ENCODE peak calls at places on chromosomes 1 and 21, in six cellular contexts. X is testis, C is lung, O is neural progenitor cell, W is uterus, K is Peyer's patch. V is an unnamed sample. For H3K4me1 and H3K27me3, the result is how much of the 10 kb centered on the place peaks cover.

GRCh38 chr1:211734791-211735190 is 59.4 kb upstream of the NEK2 start:
- DNase-seq in X (no peak), C (peak), O (no peak), W (no peak), K (no peak), V (peak)

GRCh38 chr1:199223936-199224335 is 585.1 kb downstream of the PTPRC start:
- DNase-seq in X (no peak), C (no peak), O (no peak), W (no peak), K (no peak), V (no peak)

GRCh38 chr1:222911866-222912265 is 97.0 kb downstream of the DISP1 start:
- DNase-seq in X (no peak), C (no peak), O (no peak), W (no peak), K (no peak), V (no peak)

GRCh38 chr1:41599912-41600311 is 115.4 kb upstream of the EDN2 start:
- DNase-seq in X (no peak), C (no peak), O (no peak), W (no peak), K (no peak), V (no peak)

GRCh38 chr21:44084496-44085241 is 22.5 kb upstream of the PWP2 start:
- DNase-seq in X (peak), C (no peak), O (no peak), W (no peak), K (peak), V (no peak)

GRCh38 chr21:35779690-35780570 is 280.4 kb downstream of the SETD4 start:
- DNase-seq in X (peak), C (no peak), O (no peak), W (no peak), K (no peak), V (no peak)

GRCh38 chr1:35810096-35810860 is 2.5 kb downstream of the AGO4 start:
- DNase-seq in X (no peak), C (no peak), O (no peak), W (no peak), K (no peak), V (no peak)

GRCh38 chr1:2350911-2351655 is 40.3 kb downstream of the MORN1 start:
- DNase-seq in X (no peak), C (no peak), O (no peak), W (no peak), K (no peak), V (no peak)

DNA sequence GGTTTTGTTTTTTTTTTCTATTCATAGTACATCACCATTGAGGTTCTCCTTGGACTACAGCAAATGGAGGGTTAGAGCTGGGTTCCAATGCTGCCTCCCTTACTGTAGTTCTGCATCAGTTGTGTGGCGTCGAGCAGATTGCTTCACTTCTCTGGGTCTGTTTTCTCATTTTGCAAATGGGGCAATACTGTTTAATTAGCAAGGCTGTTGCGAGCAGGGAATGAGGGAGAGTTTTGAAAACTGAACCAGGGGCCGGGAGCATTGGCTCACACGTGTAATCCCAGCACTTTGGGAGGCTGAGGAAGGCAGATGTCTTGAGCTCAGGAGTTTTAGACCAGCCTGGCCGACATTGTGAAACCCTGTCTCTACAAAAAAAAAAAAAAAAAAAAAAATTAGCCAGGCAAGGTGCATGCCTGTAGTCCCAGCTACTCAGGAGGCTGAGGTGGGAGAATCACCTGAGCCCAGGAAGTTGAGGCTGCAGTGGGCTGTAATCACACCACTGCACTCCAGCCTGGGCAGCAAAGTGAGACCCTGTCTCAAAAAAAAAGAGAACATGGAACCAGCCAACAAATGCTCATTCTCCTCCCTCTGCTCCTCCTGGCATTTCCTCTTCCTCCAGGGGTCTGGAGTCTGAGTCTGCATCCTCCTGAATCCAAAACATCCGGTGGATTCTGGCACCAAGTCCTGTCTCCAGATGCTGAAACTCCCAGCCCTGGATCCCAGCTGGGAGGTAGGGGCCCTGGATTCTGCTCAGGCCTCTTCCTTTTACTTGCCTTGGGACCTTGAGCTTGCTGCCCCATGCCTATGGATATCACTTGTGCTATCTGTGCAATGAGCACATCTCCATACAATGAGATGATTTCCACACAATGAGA is 3.7 kb upstream of the PLOD1 start:
- DNase-seq in X (no peak), C (no peak), O (no peak), W (no peak), K (no peak), V (no peak)
- H3K4me1 ChIP-seq in X (under half), C (under half), O (under half), W (under half), K (under half), V (under half)

GRCh38 chr1:228453022-228453560 is 34.1 kb upstream of the RNF187 start:
- DNase-seq in X (no peak), C (no peak), O (no peak), W (no peak), K (no peak), V (no peak)
- H3K27me3 ChIP-seq in X (under half), C (under half), O (under half), W (under half), K (under half), V (under half)

GRCh38 chr21:46138383-46138970 is 16.9 kb downstream of the FTCD start:
- DNase-seq in X (no peak), C (no peak), O (no peak), W (no peak), K (no peak), V (no peak)

GRCh38 chr21:46137908-46138307 is 17.5 kb downstream of the FTCD start:
- DNase-seq in X (no peak), C (no peak), O (no peak), W (no peak), K (no peak), V (no peak)

GRCh38 chr21:46139686-46140085 is 15.7 kb downstream of the FTCD start:
- DNase-seq in X (no peak), C (no peak), O (no peak), W (no peak), K (no peak), V (no peak)

GRCh38 chr21:46135782-46136181 is 19.6 kb downstream of the FTCD start:
- DNase-seq in X (no peak), C (no peak), O (no peak), W (no peak), K (no peak), V (no peak)

GRCh38 chr21:46136739-46137349 is 18.5 kb downstream of the FTCD start:
- DNase-seq in X (no peak), C (no peak), O (no peak), W (no peak), K (no peak), V (no peak)
- H3K4me1 ChIP-seq in X (under half), C (under half), O (under half), W (under half), K (under half), V (under half)

DNA sequence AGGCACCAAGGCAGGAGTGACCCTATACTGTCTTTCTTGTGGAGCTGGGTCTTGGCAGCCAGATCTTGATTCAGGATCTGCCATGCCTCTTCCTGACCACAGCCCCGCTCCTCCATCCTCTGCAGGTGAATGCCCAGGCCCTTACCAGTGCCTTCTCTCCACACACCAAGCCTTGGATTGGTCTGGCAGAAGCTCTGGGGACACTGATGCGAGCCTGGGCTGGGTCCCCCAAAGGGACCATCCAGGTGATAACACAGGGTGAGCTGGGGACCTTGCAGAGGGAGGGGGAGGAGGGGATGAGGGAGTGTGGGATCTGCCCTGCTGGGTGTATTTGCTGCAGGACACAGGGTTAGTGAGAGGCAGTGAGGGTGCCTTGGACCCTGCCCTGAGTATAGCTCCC is 28.4 kb downstream of the HMGCS2 start:
- DNase-seq in X (no peak), C (no peak), O (no peak), W (no peak), K (no peak), V (no peak)
- H3K27me3 ChIP-seq in X (under half), C (under half), O (under half), W (under half), K (under half), V (under half)

GRCh38 chr1:24827737-24828136 is 82.5 kb downstream of the CLIC4 start:
- DNase-seq in X (no peak), C (no peak), O (no peak), W (no peak), K (no peak), V (no peak)
- H3K4me1 ChIP-seq in X (under half), C (under half), O (under half), W (under half), K (under half), V (half or more)